ENCODE peak calls at places on chromosomes 2 and 18, in seven cellular contexts. F is SK-N-SH, B is GM12878, U is GM12892, Q is K562, X is HepG2, K is H1. I is an unnamed sample.

GRCh38 chr2:71705171-71705960 is 252.0 kb downstream of the DYSF start:
- DNase-seq in F (no peak), B (no peak), U (no peak), Q (no peak), X (no peak), K (no peak), I (no peak)

GRCh38 chr2:241103176-241103595 is 1.1 kb upstream of the MTERF4 start:
- DNase-seq in F (no peak), B (no peak), U (no peak), Q (no peak), X (no peak), K (no peak), I (no peak)

GRCh38 chr2:195338856-195339255 is 318.2 kb upstream of the SLC39A10 start:
- DNase-seq in F (no peak), B (no peak), U (no peak), Q (no peak), X (no peak), K (no peak), I (no peak)

GRCh38 chr18:28725876-28726275 is 548.9 kb upstream of the CDH2 start:
- DNase-seq in F (peak), B (no peak), U (no peak), Q (no peak), X (no peak), K (no peak), I (no peak)

GRCh38 chr2:239735829-239736357 is 289.2 kb downstream of the NDUFA10 start:
- DNase-seq in F (no peak), B (no peak), U (no peak), Q (no peak), X (no peak), K (no peak), I (no peak)

GRCh38 chr2:173456960-173457359 is 102.3 kb downstream of the CDCA7 start:
- DNase-seq in F (no peak), B (no peak), U (no peak), Q (no peak), X (no peak), K (no peak), I (no peak)

GRCh38 chr2:218860950-218861381 is 1.4 kb downstream of the WNT6 start:
- DNase-seq in F (peak), B (no peak), U (no peak), Q (peak), X (peak), K (peak), I (peak)

GRCh38 chr2:200756618-200757321 is 54.9 kb upstream of the BZW1 start:
- DNase-seq in F (no peak), B (no peak), U (no peak), Q (peak), X (peak), K (no peak), I (no peak)

GRCh38 chr2:150625300-150625699 is 137.8 kb upstream of the RND3 start:
- DNase-seq in F (no peak), B (no peak), U (no peak), Q (no peak), X (no peak), K (no peak), I (no peak)

GRCh38 chr2:151422917-151423439 is 13.3 kb downstream of the RIF1 start:
- DNase-seq in F (no peak), B (no peak), U (no peak), Q (no peak), X (no peak), K (no peak), I (peak)

GRCh38 chr2:182553483-182553882 is 126.6 kb upstream of the PDE1A start:
- DNase-seq in F (no peak), B (peak), U (peak), Q (no peak), X (no peak), K (no peak), I (peak)

GRCh38 chr2:202102425-202103005 is 29.5 kb downstream of the KIAA2012 start:
- DNase-seq in F (peak), B (no peak), U (no peak), Q (no peak), X (no peak), K (no peak), I (no peak)

GRCh38 chr2:57376985-57377384 is 669.6 kb upstream of the VRK2 start:
- DNase-seq in F (no peak), B (no peak), U (no peak), Q (no peak), X (no peak), K (no peak), I (no peak)

GRCh38 chr2:139165599-139165998 is 385.4 kb upstream of the NXPH2 start:
- DNase-seq in F (no peak), B (no peak), U (no peak), Q (no peak), X (no peak), K (no peak), I (no peak)

DNA sequence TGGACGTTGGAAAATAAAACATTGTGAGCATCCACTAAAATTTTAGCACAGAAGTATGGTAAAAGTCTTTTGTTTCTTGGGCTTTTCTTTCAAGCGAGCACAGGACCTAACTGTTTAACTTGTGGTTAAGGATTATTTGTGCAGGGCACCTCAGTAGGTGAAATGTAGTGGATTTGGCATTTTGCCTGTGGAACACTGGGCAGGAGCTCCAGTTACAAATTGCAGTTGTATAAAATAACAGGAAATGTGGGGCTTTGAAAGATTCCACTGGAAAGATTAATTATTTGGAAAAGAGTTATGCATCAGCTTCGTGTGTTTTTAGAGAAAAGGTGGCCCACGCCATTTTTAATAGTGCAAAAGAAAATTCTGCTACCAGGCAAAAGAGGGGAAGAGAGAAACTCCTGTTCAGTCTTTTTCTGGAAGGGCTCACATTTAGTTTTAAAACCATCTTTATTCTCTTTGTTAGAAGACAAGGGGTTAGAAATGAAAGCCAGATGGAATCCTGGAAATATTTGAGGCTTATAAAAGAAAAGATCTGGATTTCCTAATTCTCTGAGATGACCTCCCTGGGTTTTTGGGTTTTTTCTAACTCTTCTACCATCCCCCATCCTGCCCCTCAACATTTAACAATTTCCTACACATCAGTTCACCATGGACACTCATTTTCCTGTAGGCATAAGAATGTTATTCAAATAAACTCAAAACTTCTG is 144.3 kb upstream of the SERTAD2 start:
- DNase-seq in F (no peak), B (no peak), U (no peak), Q (no peak), X (peak), K (no peak), I (no peak)
- TF ChIP-seq POLR2AphosphoS5 in F (no peak), B (no peak), U (no peak), Q (no peak), X (no peak), K (no peak), I (no peak)

DNA sequence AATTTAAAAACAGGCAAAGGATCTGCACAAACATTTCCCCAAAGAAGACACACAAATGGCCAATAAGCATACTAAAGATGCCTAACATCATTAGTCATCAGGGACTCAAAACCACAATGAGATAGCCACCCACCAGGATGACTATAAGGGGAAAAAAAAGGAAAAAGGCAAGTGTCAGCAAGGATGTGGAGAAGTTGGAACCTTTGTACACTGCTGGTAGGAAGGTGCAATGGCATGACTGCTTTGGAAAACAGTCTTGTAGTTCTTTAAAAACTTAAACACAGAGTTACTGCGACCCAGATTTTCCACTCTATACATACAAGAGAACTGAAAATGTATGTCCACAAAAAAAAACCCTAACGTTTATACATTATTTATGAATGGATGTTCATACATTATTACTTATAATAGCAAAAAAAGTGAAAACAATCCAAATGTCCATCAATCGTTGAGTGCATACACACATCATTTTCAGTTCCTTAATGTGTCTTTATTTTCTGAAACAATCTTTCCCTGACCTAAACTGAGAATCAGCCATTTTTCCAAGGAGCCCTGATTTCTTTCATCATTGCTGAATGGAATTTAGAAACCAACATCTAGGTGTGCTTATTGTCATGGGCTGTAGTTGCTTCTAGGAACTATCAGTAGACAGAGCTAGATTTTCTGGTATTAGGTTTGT is 64.7 kb upstream of the TLK1 start:
- DNase-seq in F (no peak), B (no peak), U (no peak), Q (peak), X (peak), K (no peak), I (no peak)
- TF ChIP-seq TAF1 in F (no peak), B (no peak), U (no peak), Q (no peak), X (no peak), K (no peak), I (no peak)

GRCh38 chr18:12008181-12008767 is 27.0 kb downstream of the IMPA2 start:
- DNase-seq in F (no peak), B (no peak), U (no peak), Q (no peak), X (peak), K (no peak), I (no peak)
- TF ChIP-seq POLR2AphosphoS5 in F (no peak), B (no peak), U (no peak), Q (no peak), X (no peak), K (no peak), I (no peak)

GRCh38 chr18:51137051-51137729 is 60.3 kb downstream of the MEX3C start:
- DNase-seq in F (no peak), B (no peak), U (no peak), Q (no peak), X (no peak), K (no peak), I (no peak)
- TF ChIP-seq TAF1 in F (no peak), B (no peak), U (no peak), Q (no peak), X (no peak), K (no peak), I (no peak)

DNA sequence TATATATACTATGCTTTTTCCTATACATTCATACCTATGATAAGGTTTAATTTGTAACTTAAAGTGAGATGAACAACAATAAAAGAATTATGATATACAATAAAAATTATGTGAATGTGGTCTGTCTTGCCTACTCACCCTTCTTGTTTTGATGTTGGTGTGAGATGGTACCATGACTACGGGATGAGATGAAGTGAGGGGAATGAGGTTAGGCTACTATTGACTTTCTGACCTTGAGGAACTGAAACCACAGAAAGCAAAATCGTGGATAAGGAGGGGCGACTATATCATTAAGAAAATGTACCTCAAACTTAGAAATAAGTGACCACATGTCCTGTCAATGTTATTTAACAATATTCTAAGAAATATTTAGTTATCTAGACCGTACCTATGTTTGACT is 103.9 kb upstream of the PPP1CB start:
- DNase-seq in F (no peak), B (no peak), U (no peak), Q (no peak), X (no peak), K (no peak), I (no peak)
- TF ChIP-seq POLR2AphosphoS5 in F (no peak), B (no peak), U (no peak), Q (no peak), X (no peak), K (no peak), I (no peak)

DNA sequence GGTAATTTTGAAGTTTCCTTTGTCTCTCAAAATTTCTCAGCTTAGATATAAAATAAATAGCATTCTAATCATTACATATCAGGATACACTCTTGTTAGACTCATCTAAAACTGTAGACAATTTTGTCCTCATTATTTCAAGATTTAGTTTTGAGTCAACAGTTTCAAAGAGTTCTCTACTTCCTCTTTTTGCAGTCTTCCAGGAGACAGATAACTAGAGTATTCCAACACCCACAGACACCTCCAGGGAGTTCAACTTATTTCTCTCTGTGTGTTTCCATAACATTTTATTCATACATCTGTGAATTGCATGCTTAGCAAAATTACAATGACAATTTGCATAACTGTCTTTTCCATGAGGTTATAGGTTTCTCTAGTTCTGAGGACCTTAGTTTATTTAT is 166.6 kb upstream of the HNMT start:
- DNase-seq in F (no peak), B (no peak), U (no peak), Q (no peak), X (no peak), K (no peak), I (no peak)
- TF ChIP-seq TAF1 in F (no peak), B (no peak), U (no peak), Q (no peak), X (no peak), K (no peak), I (no peak)

GRCh38 chr2:27053321-27053720 is 1.9 kb downstream of the AGBL5 start:
- DNase-seq in F (no peak), B (no peak), U (no peak), Q (no peak), X (no peak), K (no peak), I (no peak)

GRCh38 chr2:27049422-27050280 is 1.8 kb upstream of the AGBL5 start:
- DNase-seq in F (peak), B (no peak), U (peak), Q (no peak), X (no peak), K (no peak), I (peak)

GRCh38 chr2:27050996-27051901 is at the start of gene AGBL5:
- DNase-seq in F (peak), B (peak), U (peak), Q (peak), X (peak), K (peak), I (peak)

GRCh38 chr2:27051902-27052645 is 606 bp downstream of the AGBL5 start:
- DNase-seq in F (peak), B (no peak), U (no peak), Q (no peak), X (no peak), K (peak), I (no peak)

GRCh38 chr2:27050281-27050995 is 1.0 kb upstream of the AGBL5 start:
- DNase-seq in F (peak), B (peak), U (peak), Q (peak), X (peak), K (peak), I (peak)
- TF ChIP-seq POLR2AphosphoS5 in F (peak), B (peak), U (no peak), Q (no peak), X (peak), K (peak), I (no peak)